ENCODE peak calls at places on chromosomes 7 and 10, in five cellular contexts. O is NCI-H1105 treated with DMSO at 0.1 percent for 48 hours, F is osteoblast, W is substantia nigra, Y is LHCN-M2. B is an unnamed sample.

GRCh38 chr7:32616625-32617024 is 121.3 kb downstream of the AVL9 start:
- DNase-seq in O (no peak), Y (peak; percentile 90), F (peak; percentile 78), W (no peak), B (peak; percentile 32)

GRCh38 chr10:75286901-75287300 is 51.1 kb upstream of the COMTD1 start:
- DNase-seq in Y (no peak), F (no peak), W (no peak), O (no peak), B (no peak)

GRCh38 chr10:112687647-112688046 is 240.6 kb downstream of the VTI1A start:
- DNase-seq in O (no peak), W (no peak), Y (peak; percentile 37), F (peak; percentile 75), B (no peak)

GRCh38 chr10:119371704-119372663 is 164.6 kb downstream of the GRK5 start:
- DNase-seq in Y (no peak), W (no peak), F (no peak), O (no peak), B (no peak)

GRCh38 chr7:102993532-102994029 is 80.8 kb downstream of the LRRC17 start:
- DNase-seq in O (no peak), F (peak; percentile 81), Y (peak; percentile 76), W (no peak), B (no peak)

GRCh38 chr10:102612964-102613275 is 31.4 kb upstream of the TRIM8 start:
- DNase-seq in O (no peak), F (no peak), W (no peak), Y (no peak), B (no peak)

GRCh38 chr10:69648461-69648860 is 18.4 kb downstream of the FAM241B start:
- DNase-seq in O (no peak), F (no peak), W (no peak), Y (no peak), B (no peak)

GRCh38 chr7:20374391-20374790 is 43.7 kb downstream of the ITGB8 start:
- DNase-seq in O (no peak), W (no peak), Y (no peak), F (no peak), B (no peak)

GRCh38 chr7:1883031-1883761 is 213.1 kb downstream of the ELFN1 start:
- DNase-seq in W (no peak), O (no peak), Y (peak; percentile 99), F (peak; percentile 100), B (no peak)

GRCh38 chr7:128266891-128267839 is 26.1 kb downstream of the LEP start:
- DNase-seq in Y (peak; percentile 88), F (peak; percentile 92), W (no peak), O (peak; percentile 87), B (peak; percentile 36)

GRCh38 chr10:92238586-92239098 is 52.2 kb downstream of the CPEB3 start:
- DNase-seq in F (no peak), Y (peak; percentile 31), W (no peak), O (no peak), B (peak; percentile 72)

GRCh38 chr10:94076325-94076841 is 82.7 kb downstream of the PLCE1 start:
- DNase-seq in O (no peak), W (no peak), Y (peak; percentile 76), F (peak; percentile 86), B (no peak)

GRCh38 chr7:88789480-88790064 is 6.0 kb downstream of the TEX47 start:
- DNase-seq in W (no peak), F (no peak), Y (peak; percentile 13), O (peak; percentile 42), B (no peak)

GRCh38 chr7:44045226-44046014 is 918 bp downstream of the DBNL start:
- DNase-seq in F (peak; percentile 83), Y (no peak), W (no peak), O (no peak), B (no peak)

GRCh38 chr7:80772347-80773101 is 134.1 kb downstream of the CD36 start:
- DNase-seq in O (peak; percentile 30), Y (no peak), W (no peak), F (no peak), B (no peak)

GRCh38 chr7:27873981-27874957 is 134.3 kb downstream of the TAX1BP1 start:
- DNase-seq in F (peak; percentile 65), O (no peak), Y (peak; percentile 92), W (no peak), B (peak; percentile 60)

B was measured in lung.